ENCODE peak calls at places on chromosome 11, in seven cellular contexts. One of them, this sample, is unnamed.

GRCh38 chr11:48019597-48019996 is 39.2 kb downstream of the PTPRJ start:
- DNase-seq in activated T-helper 1 cell treated with Interleukin-2 at 50 U/mL for 16 hours: no peak
- DNase-seq in occipital lobe: no peak
- DNase-seq in stimulated activated CD4-positive, alpha-beta T cell treated with anti-CD3 and anti-CD28 coated beads, Interleukin-1b, Interleukin-23, amount 100 ng/mL, for 24 hours: no peak
- DNase-seq in RPMI7951: no peak
- DNase-seq in AG04450: no peak
- DNase-seq in H9: no peak
- DNase-seq in this sample: no peak

GRCh38 chr11:130780437-130780836 is 135.8 kb downstream of the SNX19 start:
- DNase-seq in activated T-helper 1 cell treated with Interleukin-2 at 50 U/mL for 16 hours: no peak
- DNase-seq in occipital lobe: no peak
- DNase-seq in stimulated activated CD4-positive, alpha-beta T cell treated with anti-CD3 and anti-CD28 coated beads, Interleukin-1b, Interleukin-23, amount 100 ng/mL, for 24 hours: no peak
- DNase-seq in RPMI7951: no peak
- DNase-seq in AG04450: no peak
- DNase-seq in H9: no peak
- DNase-seq in this sample: no peak

GRCh38 chr11:42631223-42631843 is 680.5 kb upstream of the API5 start:
- DNase-seq in activated T-helper 1 cell treated with Interleukin-2 at 50 U/mL for 16 hours: no peak
- DNase-seq in occipital lobe: no peak
- DNase-seq in stimulated activated CD4-positive, alpha-beta T cell treated with anti-CD3 and anti-CD28 coated beads, Interleukin-1b, Interleukin-23, amount 100 ng/mL, for 24 hours: no peak
- DNase-seq in RPMI7951: no peak
- DNase-seq in AG04450: no peak
- DNase-seq in H9: no peak
- DNase-seq in this sample: no peak

GRCh38 chr11:77647906-77648305 is 10.3 kb upstream of the CLNS1A start:
- DNase-seq in activated T-helper 1 cell treated with Interleukin-2 at 50 U/mL for 16 hours: no peak
- DNase-seq in occipital lobe: no peak
- DNase-seq in stimulated activated CD4-positive, alpha-beta T cell treated with anti-CD3 and anti-CD28 coated beads, Interleukin-1b, Interleukin-23, amount 100 ng/mL, for 24 hours: no peak
- DNase-seq in RPMI7951: no peak
- DNase-seq in AG04450: no peak
- DNase-seq in H9: no peak
- DNase-seq in this sample: no peak

GRCh38 chr11:46260161-46260560 is 17.3 kb upstream of the CREB3L1 start:
- DNase-seq in activated T-helper 1 cell treated with Interleukin-2 at 50 U/mL for 16 hours: no peak
- DNase-seq in occipital lobe: no peak
- DNase-seq in stimulated activated CD4-positive, alpha-beta T cell treated with anti-CD3 and anti-CD28 coated beads, Interleukin-1b, Interleukin-23, amount 100 ng/mL, for 24 hours: no peak
- DNase-seq in RPMI7951: no peak
- DNase-seq in AG04450: no peak
- DNase-seq in H9: no peak
- DNase-seq in this sample: no peak

GRCh38 chr11:118156531-118157185 is 4.0 kb upstream of the SCN4B start:
- DNase-seq in activated T-helper 1 cell treated with Interleukin-2 at 50 U/mL for 16 hours: no peak
- DNase-seq in occipital lobe: no peak
- DNase-seq in stimulated activated CD4-positive, alpha-beta T cell treated with anti-CD3 and anti-CD28 coated beads, Interleukin-1b, Interleukin-23, amount 100 ng/mL, for 24 hours: no peak
- DNase-seq in RPMI7951: no peak
- DNase-seq in AG04450: no peak
- DNase-seq in H9: peak; percentile 73
- DNase-seq in this sample: no peak

GRCh38 chr11:57567210-57567511 is 311 bp downstream of the UBE2L6 start:
- DNase-seq in activated T-helper 1 cell treated with Interleukin-2 at 50 U/mL for 16 hours: no peak
- DNase-seq in occipital lobe: no peak
- DNase-seq in stimulated activated CD4-positive, alpha-beta T cell treated with anti-CD3 and anti-CD28 coated beads, Interleukin-1b, Interleukin-23, amount 100 ng/mL, for 24 hours: no peak
- DNase-seq in RPMI7951: no peak
- DNase-seq in AG04450: no peak
- DNase-seq in H9: no peak
- DNase-seq in this sample: peak; percentile 39

GRCh38 chr11:23502821-23503220 is 642.5 kb upstream of the CCDC179 start:
- DNase-seq in activated T-helper 1 cell treated with Interleukin-2 at 50 U/mL for 16 hours: no peak
- DNase-seq in occipital lobe: no peak
- DNase-seq in stimulated activated CD4-positive, alpha-beta T cell treated with anti-CD3 and anti-CD28 coated beads, Interleukin-1b, Interleukin-23, amount 100 ng/mL, for 24 hours: no peak
- DNase-seq in RPMI7951: no peak
- DNase-seq in AG04450: no peak
- DNase-seq in H9: no peak
- DNase-seq in this sample: no peak

GRCh38 chr11:118602331-118602730 is 5.1 kb upstream of the PHLDB1 start:
- DNase-seq in activated T-helper 1 cell treated with Interleukin-2 at 50 U/mL for 16 hours: no peak
- DNase-seq in occipital lobe: no peak
- DNase-seq in stimulated activated CD4-positive, alpha-beta T cell treated with anti-CD3 and anti-CD28 coated beads, Interleukin-1b, Interleukin-23, amount 100 ng/mL, for 24 hours: no peak
- DNase-seq in RPMI7951: no peak
- DNase-seq in AG04450: no peak
- DNase-seq in H9: no peak
- DNase-seq in this sample: peak; percentile 59

GRCh38 chr11:35040221-35040942 is 98.6 kb upstream of the CD44 start:
- DNase-seq in activated T-helper 1 cell treated with Interleukin-2 at 50 U/mL for 16 hours: peak; percentile 39
- DNase-seq in occipital lobe: no peak
- DNase-seq in stimulated activated CD4-positive, alpha-beta T cell treated with anti-CD3 and anti-CD28 coated beads, Interleukin-1b, Interleukin-23, amount 100 ng/mL, for 24 hours: no peak
- DNase-seq in RPMI7951: peak; percentile 94
- DNase-seq in AG04450: no peak
- DNase-seq in H9: no peak
- DNase-seq in this sample: no peak

GRCh38 chr11:10784229-10785145 is 24.2 kb downstream of the EIF4G2 start:
- DNase-seq in activated T-helper 1 cell treated with Interleukin-2 at 50 U/mL for 16 hours: no peak
- DNase-seq in occipital lobe: no peak
- DNase-seq in stimulated activated CD4-positive, alpha-beta T cell treated with anti-CD3 and anti-CD28 coated beads, Interleukin-1b, Interleukin-23, amount 100 ng/mL, for 24 hours: no peak
- DNase-seq in RPMI7951: no peak
- DNase-seq in AG04450: no peak
- DNase-seq in H9: no peak
- DNase-seq in this sample: no peak